ENCODE peak calls at places on chromosomes 11 and 22, in six cellular contexts. H, I, P, T, O and S are unnamed samples.
A peak's percentile ranks its signal among the peaks of the same experiment; 100 is the strongest.

GRCh38 chr11:2573240-2574042 is 126.4 kb downstream of the KCNQ1OT1 start:
- DNase-seq in P (no peak), H (no peak), T (no peak), I (no peak), O (no peak), S (no peak)

GRCh38 chr22:49368976-49369725 is 458.5 kb downstream of the BRD1 start:
- DNase-seq in H (no peak), T (peak; percentile 31), O (no peak), I (peak; percentile 23), P (no peak), S (no peak)

GRCh38 chr11:67022961-67023956 is at the start of gene SYT12:
- DNase-seq in T (peak; percentile 43), P (peak; percentile 43), O (peak; percentile 25), I (no peak), H (no peak), S (peak; percentile 36)

GRCh38 chr22:25083414-25084166 is 116.1 kb upstream of the CRYBB3 start:
- DNase-seq in H (no peak), I (no peak), T (no peak), P (no peak), O (no peak), S (no peak)

GRCh38 chr11:93526691-93527583 is 16.3 kb downstream of the SMCO4 start:
- DNase-seq in T (no peak), I (no peak), P (no peak), O (no peak), H (no peak), S (no peak)

GRCh38 chr11:86303257-86303656 is 1.2 kb downstream of the HIKESHI start:
- DNase-seq in I (no peak), T (no peak), H (no peak), P (no peak), O (no peak), S (no peak)

GRCh38 chr11:19093976-19094375 is 23.0 kb upstream of the ZDHHC13 start:
- DNase-seq in T (no peak), O (no peak), H (no peak), I (no peak), P (no peak), S (no peak)

GRCh38 chr11:20004856-20005255 is 155.4 kb downstream of the DBX1 start:
- DNase-seq in I (no peak), O (no peak), P (no peak), H (no peak), T (no peak), S (no peak)

GRCh38 chr22:46336119-46337078 is 885 bp downstream of the TRMU start:
- DNase-seq in I (no peak), T (peak; percentile 38), P (peak; percentile 63), O (peak; percentile 27), H (no peak), S (peak; percentile 37)

GRCh38 chr22:23526588-23527315 is 53.3 kb downstream of the IGLL1 start:
- DNase-seq in O (no peak), I (peak; percentile 12), P (no peak), H (no peak), T (no peak), S (no peak)

GRCh38 chr11:66906077-66906929 is 49.4 kb downstream of the LRFN4 start:
- DNase-seq in T (no peak), I (no peak), P (no peak), O (peak; percentile 43), H (no peak), S (no peak)

GRCh38 chr22:49838771-49839717 is 11.4 kb upstream of the BRD1 start:
- DNase-seq in H (no peak), I (peak; percentile 83), O (no peak), T (no peak), P (no peak), S (peak; percentile 95)

GRCh38 chr11:118785362-118785761 is 5.6 kb downstream of the DDX6 start:
- DNase-seq in P (no peak), O (peak; percentile 63), T (no peak), I (no peak), H (no peak), S (peak; percentile 41)

GRCh38 chr22:30191049-30191701 is 55.4 kb downstream of the LIF start:
- DNase-seq in T (no peak), P (no peak), H (no peak), I (no peak), O (no peak), S (no peak)

GRCh38 chr11:34147581-34147980 is 42.2 kb downstream of the NAT10 start:
- DNase-seq in P (no peak), T (no peak), O (no peak), I (no peak), H (no peak), S (no peak)

GRCh38 chr22:39940757-39941305 is 19.4 kb upstream of the TMA7B start:
- DNase-seq in T (no peak), O (no peak), H (no peak), I (no peak), P (no peak), S (peak; percentile 42)
- TF ChIP-seq CTCF in T (no peak), O (no peak), H (no peak), I (peak; percentile 66), P (no peak), S (peak; percentile 54)

DNA sequence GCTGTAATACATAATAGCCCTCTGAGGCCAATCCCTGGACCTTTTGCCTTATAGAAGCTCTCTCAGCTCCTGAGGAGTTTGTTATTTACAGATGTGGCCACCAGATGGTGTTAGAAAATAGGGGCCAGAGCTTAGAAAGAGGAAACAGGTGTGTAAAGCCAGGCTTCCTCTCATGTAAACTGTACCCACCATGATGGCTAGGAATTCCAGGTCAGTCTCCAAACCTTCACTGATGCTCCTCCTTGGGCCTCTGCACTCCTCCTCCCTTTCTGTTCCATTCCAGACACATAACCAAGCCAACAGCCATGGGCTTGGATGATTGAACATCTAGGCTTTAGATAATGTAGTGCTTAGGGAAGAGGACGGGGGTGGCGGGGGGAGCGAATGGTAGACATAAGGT is 39.7 kb downstream of the USP35 start:
- DNase-seq in O (peak; percentile 69), P (peak; percentile 66), H (no peak), T (peak; percentile 81), I (no peak), S (peak; percentile 28)
- TF ChIP-seq CTCF in O (peak; percentile 56), P (peak; percentile 67), H (peak; percentile 53), T (peak; percentile 88), I (peak; percentile 22), S (peak; percentile 53)

GRCh38 chr11:102712140-102712539 is 6.6 kb upstream of the MMP27 start:
- DNase-seq in O (no peak), I (no peak), T (no peak), H (no peak), P (no peak), S (no peak)
- TF ChIP-seq CTCF in O (no peak), I (no peak), T (no peak), H (no peak), P (no peak), S (no peak)

GRCh38 chr11:44784784-44785183 is 58.0 kb downstream of the TSPAN18 start:
- DNase-seq in P (no peak), O (no peak), T (no peak), H (no peak), I (no peak), S (no peak)

GRCh38 chr11:44787070-44787469 is 60.3 kb downstream of the TSPAN18 start:
- DNase-seq in T (no peak), O (no peak), H (no peak), P (no peak), I (no peak), S (no peak)

GRCh38 chr11:44787981-44788380 is 61.2 kb downstream of the TSPAN18 start:
- DNase-seq in T (no peak), I (no peak), H (no peak), O (no peak), P (no peak), S (no peak)

GRCh38 chr11:44784438-44784760 is 57.6 kb downstream of the TSPAN18 start:
- DNase-seq in T (no peak), H (no peak), P (no peak), O (no peak), I (no peak), S (no peak)

GRCh38 chr11:44785856-44786606 is 59.3 kb downstream of the TSPAN18 start:
- DNase-seq in P (no peak), T (peak; percentile 31), H (no peak), I (no peak), O (no peak), S (peak; percentile 7)
- TF ChIP-seq CTCF in P (peak; percentile 15), T (peak; percentile 51), H (peak; percentile 8), I (no peak), O (peak; percentile 24), S (peak; percentile 26)

GRCh38 chr22:20180245-20180630 is 29.4 kb upstream of the CCDC188 start:
- DNase-seq in P (no peak), H (no peak), I (no peak), T (no peak), O (no peak), S (no peak)
- TF ChIP-seq CTCF in P (peak; percentile 29), H (peak; percentile 39), I (no peak), T (peak; percentile 44), O (peak; percentile 33), S (no peak)

GRCh38 chr11:1226981-1227550 is 4.2 kb downstream of the MUC5B start:
- DNase-seq in H (no peak), P (no peak), T (no peak), O (no peak), I (no peak), S (no peak)
- TF ChIP-seq CTCF in H (peak; percentile 33), P (peak; percentile 29), T (peak; percentile 37), O (peak; percentile 51), I (no peak), S (no peak)

GRCh38 chr11:961921-962320 is 36.3 kb downstream of the AP2A2 start:
- DNase-seq in I (no peak), O (no peak), T (no peak), P (no peak), H (no peak), S (no peak)

GRCh38 chr11:957201-957920 is 31.7 kb downstream of the AP2A2 start:
- DNase-seq in I (no peak), O (no peak), P (no peak), T (peak; percentile 91), H (no peak), S (no peak)

GRCh38 chr11:958101-958500 is 32.4 kb downstream of the AP2A2 start:
- DNase-seq in T (no peak), P (no peak), H (no peak), I (no peak), O (no peak), S (no peak)

GRCh38 chr11:959027-959426 is 33.4 kb downstream of the AP2A2 start:
- DNase-seq in I (no peak), H (no peak), O (no peak), T (no peak), P (no peak), S (no peak)

GRCh38 chr11:959608-960007 is 33.9 kb downstream of the AP2A2 start:
- DNase-seq in T (peak; percentile 44), O (no peak), H (no peak), P (no peak), I (no peak), S (no peak)
- TF ChIP-seq CTCF in T (no peak), O (no peak), H (no peak), P (no peak), I (no peak), S (no peak)

GRCh38 chr22:26377170-26377825 is 51.8 kb upstream of the ASPHD2 start:
- DNase-seq in T (no peak), H (no peak), I (no peak), P (no peak), O (no peak), S (no peak)
- TF ChIP-seq CTCF in T (no peak), H (no peak), I (no peak), P (no peak), O (no peak), S (peak; percentile 2)